ENCODE peak calls at places on chromosomes 13 and 19, in six cellular contexts. Z is astrocyte of the cerebellum, U is cardiac fibroblast, I is HL-60, X is transverse colon, P is HepG2. W is an unnamed sample.

GRCh38 chr19:46924874-46925547 is 64.2 kb downstream of the ARHGAP35 start:
- DNase-seq in Z (no peak), U (no peak), I (no peak), X (peak), P (no peak), W (peak)

GRCh38 chr13:114143806-114144605 is 11.6 kb upstream of the RASA3 start:
- DNase-seq in Z (no peak), U (no peak), I (no peak), X (peak), P (peak), W (peak)

GRCh38 chr19:3474015-3474414 is 6.3 kb downstream of the SMIM24 start:
- DNase-seq in Z (no peak), U (no peak), I (no peak), X (peak), P (no peak), W (no peak)

GRCh38 chr19:1466018-1466460 is 13.0 kb downstream of the C19orf25 start:
- DNase-seq in Z (no peak), U (no peak), I (no peak), X (no peak), P (no peak), W (no peak)

GRCh38 chr19:7852851-7853759 is 21.1 kb downstream of the PRR36 start:
- DNase-seq in Z (no peak), U (peak), I (no peak), X (peak), P (peak), W (peak)

GRCh38 chr13:112704634-112705145 is 14.9 kb downstream of the ATP11A start:
- DNase-seq in Z (no peak), U (no peak), I (no peak), X (peak), P (no peak), W (no peak)

GRCh38 chr13:60139272-60139671 is 24.5 kb downstream of the DIAPH3 start:
- DNase-seq in Z (no peak), U (peak), I (no peak), X (no peak), P (no peak), W (no peak)

GRCh38 chr13:98026457-98026857 is 73.0 kb downstream of the IPO5 start:
- DNase-seq in Z (no peak), U (peak), I (no peak), X (no peak), P (peak), W (no peak)

GRCh38 chr13:80030491-80030890 is 310.4 kb downstream of the SPRY2 start:
- DNase-seq in Z (no peak), U (peak), I (no peak), X (peak), P (no peak), W (peak)

GRCh38 chr13:80037505-80037888 is 303.4 kb downstream of the SPRY2 start:
- DNase-seq in Z (peak), U (peak), I (no peak), X (no peak), P (no peak), W (no peak)

GRCh38 chr19:7191946-7192691 is 102.1 kb downstream of the INSR start:
- DNase-seq in Z (no peak), U (no peak), I (peak), X (peak), P (no peak), W (no peak)

GRCh38 chr19:38441660-38442348 is 8.3 kb downstream of the RYR1 start:
- DNase-seq in Z (no peak), U (peak), I (no peak), X (no peak), P (peak), W (no peak)
- TF ChIP-seq CTCF in Z (no peak), U (no peak), I (no peak), X (no peak), P (peak), W (no peak)

DNA sequence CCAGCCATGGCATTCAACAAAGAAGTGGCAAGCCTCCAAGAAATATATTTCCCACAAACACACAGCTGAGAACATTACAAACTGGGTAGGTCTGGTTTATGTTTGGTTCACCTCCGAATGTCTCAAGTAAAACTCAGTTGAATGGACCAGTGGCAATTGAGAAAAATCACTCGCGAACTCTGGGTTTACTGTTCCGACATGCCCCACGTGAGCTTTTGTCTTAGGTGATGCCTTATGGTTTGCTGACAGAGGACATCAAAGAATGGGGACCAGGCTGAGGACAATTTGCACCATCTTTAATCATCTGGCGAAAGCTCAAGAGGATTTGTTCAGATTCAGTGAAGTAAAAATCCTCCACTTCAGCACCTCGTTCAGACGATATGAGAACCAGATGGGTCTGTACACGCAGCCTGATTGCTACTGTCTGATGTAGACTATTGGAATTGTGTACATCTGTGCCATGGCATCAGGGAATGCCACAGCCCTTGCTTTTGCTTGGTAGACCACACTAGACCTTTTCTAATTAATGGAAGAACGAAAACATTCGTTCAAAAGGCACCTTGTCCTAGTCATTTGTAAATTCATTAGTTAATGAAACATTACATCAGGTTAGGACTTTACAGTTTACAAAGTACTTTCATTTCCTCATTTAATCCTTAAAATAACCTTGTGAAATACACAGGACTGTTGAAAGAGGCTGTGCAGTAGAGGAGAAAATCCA is 59.4 kb downstream of the SLC10A2 start:
- DNase-seq in Z (no peak), U (no peak), I (no peak), X (no peak), P (no peak), W (no peak)
- H3K4me3 ChIP-seq in Z (no peak), U (no peak), I (no peak), X (no peak), P (no peak), W (no peak)

DNA sequence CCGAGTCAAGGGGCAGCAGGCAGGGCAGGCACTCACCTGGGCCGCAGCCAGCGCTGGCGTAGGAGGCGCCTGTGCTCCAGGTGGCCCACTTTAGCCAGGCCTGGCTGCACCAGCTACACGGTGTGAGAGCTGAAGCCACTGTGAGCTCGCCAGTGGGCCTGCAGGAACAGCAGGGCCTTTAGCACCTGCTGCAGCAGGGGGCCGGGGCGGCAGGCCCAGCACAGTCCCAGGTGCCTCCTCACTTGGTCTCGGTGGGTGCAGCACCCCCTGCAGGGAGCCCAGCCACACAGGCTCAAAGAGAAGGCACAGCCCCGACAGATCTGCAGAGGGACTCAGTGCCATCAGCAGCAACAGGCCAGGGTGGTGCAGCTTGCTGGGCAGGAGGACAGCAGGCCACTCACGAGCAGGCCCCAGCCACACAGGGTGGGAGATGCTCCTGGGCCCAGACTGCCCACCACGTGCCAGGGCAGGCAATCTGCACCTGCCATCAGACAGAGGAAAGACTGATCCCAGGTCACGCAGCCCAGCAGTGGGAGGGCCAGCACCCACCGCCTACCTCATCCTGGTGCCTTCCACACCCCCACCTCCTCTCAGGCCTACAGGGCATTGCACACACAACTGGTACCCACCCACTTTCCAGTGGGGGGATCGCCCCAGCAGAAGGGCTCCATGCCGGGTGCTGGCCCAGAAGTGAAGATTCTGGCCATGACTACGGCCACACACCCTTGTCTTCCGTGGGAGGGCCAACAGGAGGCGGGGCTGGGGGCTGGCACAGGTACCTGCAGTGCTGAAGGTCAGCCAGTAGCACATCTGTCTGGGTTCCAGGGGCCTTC is 15.8 kb downstream of the ARHGAP33 start:
- DNase-seq in Z (no peak), U (no peak), I (no peak), X (no peak), P (peak), W (no peak)
- TF ChIP-seq CTCF in Z (no peak), U (no peak), I (no peak), X (no peak), P (peak), W (no peak)

DNA sequence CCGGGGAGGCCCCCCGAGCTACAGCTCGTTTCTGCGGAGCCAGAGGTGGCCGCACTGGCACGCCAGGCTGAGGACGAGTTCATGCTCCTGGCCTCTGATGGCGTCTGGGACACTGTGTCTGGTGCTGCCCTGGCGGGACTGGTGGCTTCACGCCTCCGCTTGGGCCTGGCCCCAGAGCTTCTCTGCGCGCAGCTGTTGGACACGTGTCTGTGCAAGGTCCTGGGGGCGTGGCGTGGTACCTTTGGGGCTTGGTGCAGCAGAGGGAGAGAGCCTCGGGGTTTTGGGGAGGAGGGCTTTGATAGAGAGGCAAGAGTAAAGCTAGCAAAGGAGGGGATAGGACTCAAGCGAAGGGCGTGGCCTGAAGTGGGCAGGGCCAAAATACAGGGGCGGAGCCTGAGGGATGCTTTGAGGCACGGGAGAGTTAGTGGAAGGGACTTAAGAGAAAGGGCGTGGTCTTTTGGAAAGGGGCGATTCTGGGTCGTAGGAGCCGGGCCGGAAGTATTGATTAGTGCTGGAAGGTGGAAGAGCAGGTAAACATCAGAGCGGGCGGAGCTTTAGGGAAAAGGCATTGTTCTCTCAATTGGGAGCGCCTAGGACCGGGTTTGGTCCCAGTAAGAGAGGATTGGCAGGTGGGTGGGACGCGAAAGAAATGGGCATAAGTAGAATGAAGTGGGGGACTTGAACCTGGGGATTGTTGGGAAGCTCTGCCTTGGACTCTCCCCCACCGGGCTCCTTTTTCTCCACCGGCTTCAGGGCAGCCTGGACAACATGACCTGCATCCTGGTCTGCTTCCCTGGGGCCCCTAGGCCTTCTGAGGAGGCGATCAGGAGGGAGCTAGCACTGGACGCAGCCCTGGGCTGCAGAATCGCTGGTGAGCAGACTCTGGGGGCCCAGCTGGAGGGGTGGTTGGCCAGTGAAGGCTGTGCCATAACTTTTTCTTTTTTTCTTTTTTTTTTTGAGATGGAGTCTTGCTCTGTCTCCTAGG is 1.2 kb downstream of the PPM1N start:
- DNase-seq in Z (no peak), U (peak), I (no peak), X (peak), P (no peak), W (peak)
- H3K4me3 ChIP-seq in Z (no peak), U (no peak), I (no peak), X (peak), P (no peak), W (no peak)

W was measured in mucosa of descending colon.